ENCODE peak calls at places on chromosomes 4 and X, in nine cellular contexts. One of them, this sample, is unnamed.

GRCh38 chr4:159455675-159456235 is 352.9 kb downstream of the RAPGEF2 start:
- DNase-seq in Kasumi-1: peak; percentile 70
- DNase-seq in ELR: peak; percentile 68
- DNase-seq in iPS-NIHi11: peak; percentile 65
- DNase-seq in uterus: no peak
- DNase-seq in stimulated activated CD4-positive, alpha-beta T cell treated with anti-CD3 and anti-CD28 coated beads, TNF-alpha, amount 100 ng/mL, for 24 hours: no peak
- DNase-seq in stimulated activated CD8-positive, alpha-beta memory T cell treated with anti-CD3 and anti-CD28 coated beads, Interleukin-7, amount 100 ng/mL, for 1 hour: no peak
- DNase-seq in fibroblast of lung: peak; percentile 56
- DNase-seq in NCI-H1048: peak; percentile 8
- DNase-seq in this sample: no peak

GRCh38 chr4:149291463-149291862 is 524.2 kb downstream of the IQCM start:
- DNase-seq in Kasumi-1: no peak
- DNase-seq in ELR: peak; percentile 44
- DNase-seq in iPS-NIHi11: no peak
- DNase-seq in uterus: no peak
- DNase-seq in stimulated activated CD4-positive, alpha-beta T cell treated with anti-CD3 and anti-CD28 coated beads, TNF-alpha, amount 100 ng/mL, for 24 hours: no peak
- DNase-seq in stimulated activated CD8-positive, alpha-beta memory T cell treated with anti-CD3 and anti-CD28 coated beads, Interleukin-7, amount 100 ng/mL, for 1 hour: no peak
- DNase-seq in fibroblast of lung: peak; percentile 86
- DNase-seq in NCI-H1048: no peak
- DNase-seq in this sample: no peak

GRCh38 chr4:105623099-105623498 is 70.7 kb downstream of the ARHGEF38 start:
- DNase-seq in Kasumi-1: no peak
- DNase-seq in ELR: no peak
- DNase-seq in iPS-NIHi11: no peak
- DNase-seq in uterus: no peak
- DNase-seq in stimulated activated CD4-positive, alpha-beta T cell treated with anti-CD3 and anti-CD28 coated beads, TNF-alpha, amount 100 ng/mL, for 24 hours: no peak
- DNase-seq in stimulated activated CD8-positive, alpha-beta memory T cell treated with anti-CD3 and anti-CD28 coated beads, Interleukin-7, amount 100 ng/mL, for 1 hour: no peak
- DNase-seq in fibroblast of lung: no peak
- DNase-seq in NCI-H1048: no peak
- DNase-seq in this sample: no peak

GRCh38 chrX:130085551-130085986 is 24.7 kb downstream of the ELF4 start:
- DNase-seq in Kasumi-1: no peak
- DNase-seq in ELR: no peak
- DNase-seq in iPS-NIHi11: no peak
- DNase-seq in uterus: peak; percentile 31
- DNase-seq in stimulated activated CD4-positive, alpha-beta T cell treated with anti-CD3 and anti-CD28 coated beads, TNF-alpha, amount 100 ng/mL, for 24 hours: no peak
- DNase-seq in stimulated activated CD8-positive, alpha-beta memory T cell treated with anti-CD3 and anti-CD28 coated beads, Interleukin-7, amount 100 ng/mL, for 1 hour: no peak
- DNase-seq in fibroblast of lung: no peak
- DNase-seq in NCI-H1048: no peak
- DNase-seq in this sample: no peak

GRCh38 chr4:3681191-3681590 is 85.0 kb upstream of the ADRA2C start:
- DNase-seq in Kasumi-1: no peak
- DNase-seq in ELR: no peak
- DNase-seq in iPS-NIHi11: no peak
- DNase-seq in uterus: peak; percentile 4
- DNase-seq in stimulated activated CD4-positive, alpha-beta T cell treated with anti-CD3 and anti-CD28 coated beads, TNF-alpha, amount 100 ng/mL, for 24 hours: no peak
- DNase-seq in stimulated activated CD8-positive, alpha-beta memory T cell treated with anti-CD3 and anti-CD28 coated beads, Interleukin-7, amount 100 ng/mL, for 1 hour: no peak
- DNase-seq in fibroblast of lung: no peak
- DNase-seq in NCI-H1048: no peak
- DNase-seq in this sample: no peak

GRCh38 chr4:145732895-145733880 is 53.2 kb downstream of the C4orf51 start:
- DNase-seq in Kasumi-1: peak; percentile 86
- DNase-seq in ELR: peak; percentile 93
- DNase-seq in iPS-NIHi11: peak; percentile 96
- DNase-seq in uterus: peak; percentile 95
- DNase-seq in stimulated activated CD4-positive, alpha-beta T cell treated with anti-CD3 and anti-CD28 coated beads, TNF-alpha, amount 100 ng/mL, for 24 hours: peak; percentile 88
- DNase-seq in stimulated activated CD8-positive, alpha-beta memory T cell treated with anti-CD3 and anti-CD28 coated beads, Interleukin-7, amount 100 ng/mL, for 1 hour: peak; percentile 71
- DNase-seq in fibroblast of lung: peak; percentile 90
- DNase-seq in NCI-H1048: peak; percentile 89
- DNase-seq in this sample: peak; percentile 84

GRCh38 chrX:10175317-10175871 is 18.6 kb downstream of the CLCN4 start:
- DNase-seq in Kasumi-1: no peak
- DNase-seq in ELR: peak; percentile 27
- DNase-seq in iPS-NIHi11: no peak
- DNase-seq in uterus: peak; percentile 45
- DNase-seq in stimulated activated CD4-positive, alpha-beta T cell treated with anti-CD3 and anti-CD28 coated beads, TNF-alpha, amount 100 ng/mL, for 24 hours: no peak
- DNase-seq in stimulated activated CD8-positive, alpha-beta memory T cell treated with anti-CD3 and anti-CD28 coated beads, Interleukin-7, amount 100 ng/mL, for 1 hour: no peak
- DNase-seq in fibroblast of lung: peak; percentile 69
- DNase-seq in NCI-H1048: no peak
- DNase-seq in this sample: no peak

GRCh38 chr4:81650871-81651270 is 179.2 kb upstream of the RASGEF1B start:
- DNase-seq in Kasumi-1: no peak
- DNase-seq in ELR: no peak
- DNase-seq in iPS-NIHi11: peak; percentile 26
- DNase-seq in uterus: no peak
- DNase-seq in stimulated activated CD4-positive, alpha-beta T cell treated with anti-CD3 and anti-CD28 coated beads, TNF-alpha, amount 100 ng/mL, for 24 hours: no peak
- DNase-seq in stimulated activated CD8-positive, alpha-beta memory T cell treated with anti-CD3 and anti-CD28 coated beads, Interleukin-7, amount 100 ng/mL, for 1 hour: no peak
- DNase-seq in fibroblast of lung: no peak
- DNase-seq in NCI-H1048: no peak
- DNase-seq in this sample: no peak

GRCh38 chr4:157983300-157983699 is 189.5 kb downstream of the GASK1B start:
- DNase-seq in Kasumi-1: no peak
- DNase-seq in ELR: no peak
- DNase-seq in iPS-NIHi11: no peak
- DNase-seq in uterus: no peak
- DNase-seq in stimulated activated CD4-positive, alpha-beta T cell treated with anti-CD3 and anti-CD28 coated beads, TNF-alpha, amount 100 ng/mL, for 24 hours: no peak
- DNase-seq in stimulated activated CD8-positive, alpha-beta memory T cell treated with anti-CD3 and anti-CD28 coated beads, Interleukin-7, amount 100 ng/mL, for 1 hour: no peak
- DNase-seq in fibroblast of lung: no peak
- DNase-seq in NCI-H1048: no peak
- DNase-seq in this sample: no peak

GRCh38 chrX:101668143-101668542 is 8.5 kb upstream of the ARMCX2 start:
- DNase-seq in Kasumi-1: no peak
- DNase-seq in ELR: no peak
- DNase-seq in iPS-NIHi11: no peak
- DNase-seq in uterus: no peak
- DNase-seq in stimulated activated CD4-positive, alpha-beta T cell treated with anti-CD3 and anti-CD28 coated beads, TNF-alpha, amount 100 ng/mL, for 24 hours: no peak
- DNase-seq in stimulated activated CD8-positive, alpha-beta memory T cell treated with anti-CD3 and anti-CD28 coated beads, Interleukin-7, amount 100 ng/mL, for 1 hour: no peak
- DNase-seq in fibroblast of lung: no peak
- DNase-seq in NCI-H1048: no peak
- DNase-seq in this sample: no peak

GRCh38 chr4:6887591-6888371 is 21.8 kb upstream of the TBC1D14 start:
- DNase-seq in Kasumi-1: peak; percentile 81
- DNase-seq in ELR: no peak
- DNase-seq in iPS-NIHi11: no peak
- DNase-seq in uterus: no peak
- DNase-seq in stimulated activated CD4-positive, alpha-beta T cell treated with anti-CD3 and anti-CD28 coated beads, TNF-alpha, amount 100 ng/mL, for 24 hours: no peak
- DNase-seq in stimulated activated CD8-positive, alpha-beta memory T cell treated with anti-CD3 and anti-CD28 coated beads, Interleukin-7, amount 100 ng/mL, for 1 hour: no peak
- DNase-seq in fibroblast of lung: peak; percentile 19
- DNase-seq in NCI-H1048: no peak
- DNase-seq in this sample: no peak

GRCh38 chr4:95949136-95949765 is 109.4 kb downstream of the PDHA2 start:
- DNase-seq in Kasumi-1: no peak
- DNase-seq in ELR: no peak
- DNase-seq in iPS-NIHi11: no peak
- DNase-seq in uterus: no peak
- DNase-seq in stimulated activated CD4-positive, alpha-beta T cell treated with anti-CD3 and anti-CD28 coated beads, TNF-alpha, amount 100 ng/mL, for 24 hours: no peak
- DNase-seq in stimulated activated CD8-positive, alpha-beta memory T cell treated with anti-CD3 and anti-CD28 coated beads, Interleukin-7, amount 100 ng/mL, for 1 hour: no peak
- DNase-seq in fibroblast of lung: no peak
- DNase-seq in NCI-H1048: no peak
- DNase-seq in this sample: no peak

GRCh38 chr4:184747034-184747830 is 13.3 kb upstream of the CENPU start:
- DNase-seq in Kasumi-1: peak; percentile 14
- DNase-seq in ELR: no peak
- DNase-seq in iPS-NIHi11: peak; percentile 31
- DNase-seq in uterus: no peak
- DNase-seq in stimulated activated CD4-positive, alpha-beta T cell treated with anti-CD3 and anti-CD28 coated beads, TNF-alpha, amount 100 ng/mL, for 24 hours: no peak
- DNase-seq in stimulated activated CD8-positive, alpha-beta memory T cell treated with anti-CD3 and anti-CD28 coated beads, Interleukin-7, amount 100 ng/mL, for 1 hour: no peak
- DNase-seq in fibroblast of lung: no peak
- DNase-seq in NCI-H1048: no peak
- DNase-seq in this sample: no peak

GRCh38 chr4:8066336-8066931 is 92.2 kb downstream of the ABLIM2 start:
- DNase-seq in Kasumi-1: no peak
- DNase-seq in ELR: no peak
- DNase-seq in iPS-NIHi11: no peak
- DNase-seq in uterus: no peak
- DNase-seq in stimulated activated CD4-positive, alpha-beta T cell treated with anti-CD3 and anti-CD28 coated beads, TNF-alpha, amount 100 ng/mL, for 24 hours: no peak
- DNase-seq in stimulated activated CD8-positive, alpha-beta memory T cell treated with anti-CD3 and anti-CD28 coated beads, Interleukin-7, amount 100 ng/mL, for 1 hour: no peak
- DNase-seq in fibroblast of lung: no peak
- DNase-seq in NCI-H1048: no peak
- DNase-seq in this sample: no peak

GRCh38 chr4:122539861-122540465 is 80.9 kb downstream of the IL21 start:
- DNase-seq in Kasumi-1: peak; percentile 48
- DNase-seq in ELR: no peak
- DNase-seq in iPS-NIHi11: no peak
- DNase-seq in uterus: no peak
- DNase-seq in stimulated activated CD4-positive, alpha-beta T cell treated with anti-CD3 and anti-CD28 coated beads, TNF-alpha, amount 100 ng/mL, for 24 hours: no peak
- DNase-seq in stimulated activated CD8-positive, alpha-beta memory T cell treated with anti-CD3 and anti-CD28 coated beads, Interleukin-7, amount 100 ng/mL, for 1 hour: no peak
- DNase-seq in fibroblast of lung: no peak
- DNase-seq in NCI-H1048: no peak
- DNase-seq in this sample: no peak

GRCh38 chr4:173493041-173493440 is 37.0 kb downstream of the HAND2 start:
- DNase-seq in Kasumi-1: no peak
- DNase-seq in ELR: no peak
- DNase-seq in iPS-NIHi11: no peak
- DNase-seq in uterus: no peak
- DNase-seq in stimulated activated CD4-positive, alpha-beta T cell treated with anti-CD3 and anti-CD28 coated beads, TNF-alpha, amount 100 ng/mL, for 24 hours: no peak
- DNase-seq in stimulated activated CD8-positive, alpha-beta memory T cell treated with anti-CD3 and anti-CD28 coated beads, Interleukin-7, amount 100 ng/mL, for 1 hour: no peak
- DNase-seq in fibroblast of lung: no peak
- DNase-seq in NCI-H1048: no peak
- DNase-seq in this sample: no peak

GRCh38 chrX:68685722-68686683 is 38.5 kb downstream of the STARD8 start:
- DNase-seq in Kasumi-1: peak; percentile 71
- DNase-seq in ELR: peak; percentile 67
- DNase-seq in iPS-NIHi11: peak; percentile 60
- DNase-seq in uterus: peak; percentile 63
- DNase-seq in stimulated activated CD4-positive, alpha-beta T cell treated with anti-CD3 and anti-CD28 coated beads, TNF-alpha, amount 100 ng/mL, for 24 hours: no peak
- DNase-seq in stimulated activated CD8-positive, alpha-beta memory T cell treated with anti-CD3 and anti-CD28 coated beads, Interleukin-7, amount 100 ng/mL, for 1 hour: no peak
- DNase-seq in fibroblast of lung: peak; percentile 81
- DNase-seq in NCI-H1048: no peak
- DNase-seq in this sample: no peak

GRCh38 chr4:69088473-69088872 is 7.8 kb upstream of the UGT2B7 start:
- DNase-seq in Kasumi-1: no peak
- DNase-seq in ELR: no peak
- DNase-seq in iPS-NIHi11: no peak
- DNase-seq in uterus: no peak
- DNase-seq in stimulated activated CD4-positive, alpha-beta T cell treated with anti-CD3 and anti-CD28 coated beads, TNF-alpha, amount 100 ng/mL, for 24 hours: no peak
- DNase-seq in stimulated activated CD8-positive, alpha-beta memory T cell treated with anti-CD3 and anti-CD28 coated beads, Interleukin-7, amount 100 ng/mL, for 1 hour: no peak
- DNase-seq in fibroblast of lung: no peak
- DNase-seq in NCI-H1048: no peak
- DNase-seq in this sample: no peak

This sample was measured in stimulated activated effector memory CD8-positive, alpha-beta T cell treated with anti-CD3 and anti-CD28 coated beads, Interleukin-12 subunit alpha, Interleukin-12 subunit beta, amount 100 ng/mL, for 72 hours.